ENCODE peak calls at places on chromosomes 6 and 20, in five cellular contexts. T, G, Q, Z and Y are unnamed samples.

GRCh38 chr6:153947817-153948447 is 91.1 kb upstream of the OPRM1 start:
- DNase-seq in T (no peak), G (peak; percentile 8), Q (no peak), Z (no peak), Y (no peak)

GRCh38 chr6:69416739-69417138 is 380.1 kb downstream of the LMBRD1 start:
- DNase-seq in T (no peak), G (no peak), Q (no peak), Z (peak; percentile 11), Y (no peak)

GRCh38 chr20:50085146-50085480 is 27.8 kb downstream of the UBE2V1 start:
- DNase-seq in T (peak; percentile 19), G (no peak), Q (no peak), Z (no peak), Y (no peak)

GRCh38 chr20:64113796-64114355 is 6.5 kb upstream of the NPBWR2 start:
- DNase-seq in T (no peak), G (no peak), Q (no peak), Z (no peak), Y (peak; percentile 38)

GRCh38 chr6:32415521-32416019 is 8.6 kb upstream of the BTNL2 start:
- DNase-seq in T (peak; percentile 66), G (peak; percentile 80), Q (peak; percentile 24), Z (peak; percentile 83), Y (peak; percentile 80)

GRCh38 chr6:127816643-127817042 is 84.2 kb downstream of the THEMIS start:
- DNase-seq in T (no peak), G (no peak), Q (no peak), Z (no peak), Y (no peak)

GRCh38 chr6:77565370-77565769 is 87.5 kb upstream of the MEI4 start:
- DNase-seq in T (no peak), G (no peak), Q (no peak), Z (no peak), Y (no peak)

GRCh38 chr20:56956536-56956935 is 309.9 kb downstream of the BMP7 start:
- DNase-seq in T (no peak), G (no peak), Q (no peak), Z (no peak), Y (no peak)

GRCh38 chr6:33628401-33628964 is 7.4 kb downstream of the ITPR3 start:
- DNase-seq in T (no peak), G (no peak), Q (no peak), Z (no peak), Y (no peak)

GRCh38 chr6:149107973-149108372 is 209.5 kb upstream of the TAB2 start:
- DNase-seq in T (no peak), G (no peak), Q (no peak), Z (no peak), Y (no peak)

GRCh38 chr20:48983423-48984400 is 62.2 kb downstream of the ARFGEF2 start:
- DNase-seq in T (no peak), G (peak; percentile 41), Q (peak; percentile 43), Z (peak; percentile 93), Y (no peak)

GRCh38 chr20:61315319-61315718 is 63.3 kb downstream of the CDH4 start:
- DNase-seq in T (no peak), G (no peak), Q (no peak), Z (no peak), Y (no peak)

GRCh38 chr20:24977797-24978196 is 14.8 kb downstream of the APMAP start:
- DNase-seq in T (no peak), G (no peak), Q (no peak), Z (no peak), Y (no peak)

GRCh38 chr6:31246051-31246495 is 25.8 kb downstream of the HLA-C start:
- DNase-seq in T (no peak), G (no peak), Q (peak; percentile 24), Z (peak; percentile 89), Y (no peak)

GRCh38 chr20:33875055-33875454 is 63.9 kb downstream of the CHMP4B start:
- DNase-seq in T (no peak), G (no peak), Q (no peak), Z (no peak), Y (no peak)

GRCh38 chr6:2911171-2911570 is 8.1 kb upstream of the SERPINB9 start:
- DNase-seq in T (no peak), G (no peak), Q (no peak), Z (no peak), Y (no peak)

GRCh38 chr6:4487538-4487937 is 288.7 kb upstream of the CDYL start:
- DNase-seq in T (no peak), G (no peak), Q (no peak), Z (no peak), Y (no peak)

GRCh38 chr20:7151666-7152065 is 384.2 kb downstream of the BMP2 start:
- DNase-seq in T (no peak), G (no peak), Q (no peak), Z (peak; percentile 62), Y (no peak)

DNA sequence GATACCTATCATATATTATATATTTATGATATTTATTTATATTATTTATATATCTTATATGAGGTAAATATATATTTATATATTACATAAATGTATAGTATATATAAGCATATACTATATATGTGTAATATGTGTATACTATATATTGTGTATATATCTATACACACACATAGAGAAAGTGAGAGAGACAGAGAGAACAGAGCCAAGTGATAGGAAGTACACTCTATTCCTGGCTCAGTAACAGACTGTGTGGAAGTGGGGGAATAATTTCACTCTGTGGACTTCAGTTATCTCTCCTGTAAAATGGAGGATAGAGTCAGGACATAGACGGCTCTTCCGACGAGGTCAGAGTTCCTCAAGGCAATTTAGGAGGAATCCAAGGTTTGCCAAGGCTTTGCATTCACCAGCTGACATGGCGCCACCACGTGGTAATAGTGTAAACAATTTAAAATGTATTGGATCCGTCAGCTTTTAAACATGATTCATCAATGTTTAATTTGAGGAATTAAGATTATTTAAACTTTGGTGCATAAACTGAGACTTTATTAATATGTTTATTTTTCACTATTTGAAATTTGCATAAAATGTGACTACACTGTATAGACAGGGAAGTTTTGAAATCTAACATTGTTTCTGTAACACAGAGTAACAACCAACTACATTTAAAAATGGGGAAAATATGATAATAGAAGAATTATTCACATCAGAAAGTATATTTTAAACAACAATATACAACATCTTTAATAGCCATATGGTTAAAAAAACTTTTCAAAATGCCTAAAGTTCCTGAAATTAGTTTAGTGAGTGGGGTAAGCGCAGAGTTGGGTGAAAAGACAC is 75.4 kb upstream of the TMEM244 start:
- DNase-seq in T (no peak), G (peak; percentile 20), Q (peak; percentile 20), Z (peak; percentile 88), Y (no peak)
- TF ChIP-seq CTCF in T (peak; percentile 69), G (peak; percentile 6), Q (peak; percentile 49), Z (peak; percentile 13), Y (peak; percentile 73)

DNA sequence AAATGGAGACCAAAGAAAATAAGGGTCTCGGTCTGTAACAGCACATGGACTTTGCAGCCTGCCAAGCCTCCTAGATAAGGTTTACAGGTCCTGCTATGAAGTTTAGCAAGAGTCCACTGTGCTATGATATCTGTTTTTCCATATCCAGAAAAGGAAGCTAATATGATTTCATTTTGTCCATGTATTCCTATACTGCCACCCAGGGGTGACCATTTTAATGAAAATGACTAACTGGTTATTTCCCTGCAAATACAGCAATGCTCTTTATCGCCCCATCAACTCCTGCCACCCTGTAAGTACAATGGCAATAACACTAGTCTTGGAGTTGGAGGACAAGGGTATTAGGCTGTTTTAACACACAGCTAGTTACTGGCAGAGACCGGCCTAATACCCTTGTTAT is 115.2 kb upstream of the GLP1R start:
- DNase-seq in T (no peak), G (no peak), Q (no peak), Z (peak; percentile 19), Y (no peak)
- TF ChIP-seq CTCF in T (peak; percentile 44), G (no peak), Q (peak; percentile 23), Z (peak; percentile 15), Y (no peak)

DNA sequence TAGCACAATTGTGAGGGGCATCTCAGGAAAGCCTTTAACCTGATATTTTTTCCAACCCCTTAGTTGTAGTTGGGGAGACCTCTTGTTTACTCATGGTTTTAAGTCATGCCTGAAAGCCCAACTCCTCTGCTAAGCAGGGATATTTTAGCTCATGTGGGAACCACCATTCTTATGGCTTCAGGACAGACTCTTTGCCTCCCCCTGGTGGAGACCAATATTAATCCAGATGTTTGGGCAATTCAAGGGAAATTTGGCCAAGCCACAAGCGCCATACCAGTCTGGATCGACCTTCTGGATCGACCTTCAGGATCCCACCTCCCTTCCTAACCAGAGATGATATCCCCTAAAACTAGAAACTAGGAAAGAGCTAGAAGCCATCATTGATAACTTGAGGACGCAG is 211.2 kb downstream of the C6orf118 start:
- DNase-seq in T (no peak), G (no peak), Q (no peak), Z (no peak), Y (no peak)
- TF ChIP-seq CTCF in T (no peak), G (no peak), Q (peak; percentile 44), Z (no peak), Y (no peak)

DNA sequence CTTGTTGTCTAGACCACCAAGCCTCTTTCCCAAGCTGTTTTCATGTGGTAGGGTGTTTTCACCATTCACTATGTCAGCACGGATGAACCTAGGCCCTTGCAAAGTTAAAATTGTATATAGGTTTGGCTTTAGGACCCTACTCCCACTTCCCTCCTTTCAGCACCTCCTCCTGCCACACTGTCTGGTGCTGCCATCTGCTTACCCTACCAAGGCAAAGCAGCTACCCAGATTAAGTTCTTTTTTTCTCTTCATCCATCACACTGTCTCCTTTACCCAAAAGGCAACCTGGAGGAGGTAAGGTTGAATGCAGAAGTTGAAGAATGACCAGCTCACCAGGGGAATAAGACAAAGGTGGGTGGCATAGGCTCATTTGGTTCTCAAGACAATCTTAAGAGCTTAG is 184.0 kb downstream of the CDC5L start:
- DNase-seq in T (no peak), G (no peak), Q (no peak), Z (no peak), Y (no peak)
- TF ChIP-seq CTCF in T (no peak), G (no peak), Q (peak; percentile 4), Z (no peak), Y (no peak)

DNA sequence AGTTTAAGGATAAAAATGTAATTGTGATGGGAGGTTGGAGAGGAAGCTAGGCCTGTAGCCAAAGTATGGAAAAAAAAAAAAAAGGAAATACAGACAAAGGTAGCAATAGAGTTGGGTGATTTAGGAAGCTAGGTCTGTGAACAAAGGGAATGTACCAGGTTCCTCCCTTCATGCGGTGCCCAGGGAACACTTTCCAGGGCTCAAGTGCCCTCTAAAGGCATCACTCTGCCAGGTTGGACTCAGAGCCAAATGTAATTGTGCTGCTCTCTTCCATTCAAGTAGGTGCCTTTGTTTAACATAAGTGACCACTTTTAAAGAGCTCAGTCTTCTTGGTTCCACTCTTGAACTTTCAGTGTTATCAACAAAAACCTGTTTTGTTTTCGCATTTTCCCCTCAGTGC is 159.7 kb upstream of the AHI1 start:
- DNase-seq in T (no peak), G (no peak), Q (no peak), Z (no peak), Y (no peak)
- TF ChIP-seq CTCF in T (no peak), G (no peak), Q (no peak), Z (no peak), Y (no peak)